ENCODE peak calls at places on chromosomes 16 and 17, in five cellular contexts. X is spleen, V is psoas muscle, W is adrenal gland, I is left ventricle myocardium inferior. M is an unnamed sample.

GRCh38 chr17:77854083-77854758 is 104.3 kb upstream of the TNRC6C start:
- DNase-seq in X (peak; percentile 64), V (no peak), W (no peak), I (peak; percentile 4), M (no peak)

GRCh38 chr16:84818989-84819643 is 669 bp upstream of the CRISPLD2 start:
- DNase-seq in X (no peak), V (peak; percentile 52), W (no peak), I (no peak), M (no peak)

GRCh38 chr16:63880948-63881347 is 1240.9 kb downstream of the CDH11 start:
- DNase-seq in X (no peak), V (no peak), W (no peak), I (no peak), M (no peak)

GRCh38 chr17:2602597-2603017 is 9.2 kb downstream of the PAFAH1B1 start:
- DNase-seq in X (no peak), V (no peak), W (no peak), I (no peak), M (no peak)

GRCh38 chr16:88686439-88687253 is at the start of gene SNAI3:
- DNase-seq in X (peak; percentile 98), V (peak; percentile 92), W (peak; percentile 67), I (peak; percentile 85), M (no peak)

GRCh38 chr16:22284637-22285515 is 12.3 kb upstream of the POLR3E start:
- DNase-seq in X (peak; percentile 1), V (peak; percentile 18), W (no peak), I (no peak), M (peak; percentile 81)

GRCh38 chr16:73871076-73871475 is 425.5 kb upstream of the PSMD7 start:
- DNase-seq in X (no peak), V (no peak), W (no peak), I (no peak), M (no peak)

GRCh38 chr16:1870365-1871082 is 1.4 kb downstream of the MEIOB start:
- DNase-seq in X (no peak), V (no peak), W (no peak), I (no peak), M (peak; percentile 55)

GRCh38 chr17:31571124-31571892 is 179.8 kb downstream of the RAB11FIP4 start:
- DNase-seq in X (no peak), V (peak; percentile 90), W (peak; percentile 42), I (peak; percentile 88), M (peak; percentile 96)

GRCh38 chr17:40316571-40317344 is 7.8 kb downstream of the RARA start:
- DNase-seq in X (peak; percentile 84), V (peak; percentile 84), W (peak; percentile 75), I (peak; percentile 78), M (peak; percentile 87)

GRCh38 chr17:7590743-7591142 is 849 bp upstream of the SOX15 start:
- DNase-seq in X (no peak), V (peak; percentile 59), W (peak; percentile 61), I (no peak), M (peak; percentile 36)

GRCh38 chr17:63249256-63250006 is 196.7 kb downstream of the CYB561 start:
- DNase-seq in X (no peak), V (no peak), W (no peak), I (no peak), M (peak; percentile 59)

DNA sequence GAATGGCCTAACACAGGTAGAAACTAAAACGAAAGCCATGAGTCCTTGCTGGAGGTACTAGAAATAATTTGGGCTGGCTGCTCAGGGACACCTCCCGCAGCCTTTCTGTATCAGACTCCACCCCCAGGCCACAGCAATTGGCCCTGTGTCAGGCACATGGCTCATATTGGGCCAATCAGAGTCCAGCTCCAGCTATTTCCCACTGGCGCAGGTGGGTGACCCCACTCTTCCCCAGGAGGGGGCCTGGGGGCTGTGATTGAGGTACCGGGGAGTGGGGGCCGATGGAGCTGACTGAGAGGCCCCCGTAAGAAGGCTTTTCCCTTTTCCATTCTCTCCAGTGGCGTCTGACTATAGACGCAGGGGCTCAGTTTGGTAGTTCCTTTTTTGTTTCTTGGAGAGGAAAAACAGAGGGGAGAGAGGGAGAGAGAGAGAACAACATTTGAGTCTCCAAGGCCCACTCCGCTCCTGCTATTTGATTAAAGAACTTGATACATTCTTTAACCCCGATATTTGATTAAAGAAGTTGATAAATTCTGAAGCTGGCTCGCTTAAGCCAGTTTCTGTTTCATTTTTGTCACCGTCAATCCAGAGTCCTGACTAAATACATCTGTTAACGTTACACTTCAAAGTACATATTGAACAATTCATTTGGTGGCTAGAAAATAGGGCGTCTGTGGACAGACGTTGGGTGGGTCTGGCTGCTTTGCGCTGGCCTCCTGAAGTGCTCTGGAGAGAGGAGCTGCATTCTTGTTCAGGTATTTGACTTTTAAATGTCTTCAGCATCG is 26.3 kb downstream of the FOXL1 start:
- DNase-seq in X (no peak), V (no peak), W (no peak), I (no peak), M (no peak)
- H3K4me3 ChIP-seq in X (peak overlapping the region; percentile 47), V (no peak overlapping the region), W (peak overlapping the region; percentile 36), I (no peak overlapping the region), M (no peak overlapping the region)

GRCh38 chr16:80992676-80993292 is 13.9 kb downstream of the CMC2 start:
- DNase-seq in X (no peak), V (no peak), W (no peak), I (no peak), M (no peak)
- H3K4me3 ChIP-seq in X (no peak overlapping the region), V (no peak overlapping the region), W (no peak overlapping the region), I (peak overlapping the region; percentile 18), M (peak overlapping the region; percentile 43)

GRCh38 chr17:18191071-18191667 is 7.5 kb downstream of the ALKBH5 start:
- DNase-seq in X (no peak), V (no peak), W (peak; percentile 70), I (peak; percentile 24), M (no peak)
- H3K4me3 ChIP-seq in X (no peak overlapping the region), V (peak overlapping the region; percentile 42), W (peak overlapping the region; percentile 9), I (peak overlapping the region; percentile 36), M (no peak overlapping the region)

GRCh38 chr17:8695916-8696415 is 48.7 kb downstream of the CCDC42 start:
- DNase-seq in X (no peak), V (no peak), W (no peak), I (no peak), M (no peak)

GRCh38 chr17:8696951-8697745 is 47.5 kb downstream of the CCDC42 start:
- DNase-seq in X (no peak), V (no peak), W (peak; percentile 34), I (no peak), M (peak; percentile 77)

GRCh38 chr17:8700546-8700945 is 44.1 kb downstream of the CCDC42 start:
- DNase-seq in X (no peak), V (no peak), W (no peak), I (no peak), M (no peak)

GRCh38 chr17:8696456-8696855 is 48.2 kb downstream of the CCDC42 start:
- DNase-seq in X (no peak), V (no peak), W (no peak), I (no peak), M (no peak)

GRCh38 chr17:8698142-8699050 is 46.2 kb downstream of the CCDC42 start:
- DNase-seq in X (no peak), V (no peak), W (peak; percentile 59), I (peak; percentile 50), M (peak; percentile 63)
- H3K4me3 ChIP-seq in X (no peak overlapping the region), V (peak overlapping the region; percentile 44), W (peak overlapping the region; percentile 19), I (peak overlapping the region; percentile 50), M (peak overlapping the region; percentile 43)

GRCh38 chr17:81802856-81803643 is 900 bp upstream of the GCGR start:
- DNase-seq in X (no peak), V (no peak), W (no peak), I (no peak), M (no peak)
- H3K4me3 ChIP-seq in X (no peak overlapping the region), V (peak overlapping the region; percentile 49), W (no peak overlapping the region), I (no peak overlapping the region), M (no peak overlapping the region)

GRCh38 chr16:30937692-30938091 is 11.2 kb upstream of the ORAI3 start:
- DNase-seq in X (no peak), V (no peak), W (no peak), I (no peak), M (no peak)

GRCh38 chr16:30941600-30942420 is 7.1 kb upstream of the ORAI3 start:
- DNase-seq in X (peak; percentile 95), V (peak; percentile 87), W (peak; percentile 88), I (peak; percentile 77), M (peak; percentile 62)

GRCh38 chr16:30946671-30947532 is 2.0 kb upstream of the ORAI3 start:
- DNase-seq in X (no peak), V (no peak), W (no peak), I (no peak), M (no peak)

GRCh38 chr16:30944352-30944751 is 4.5 kb upstream of the ORAI3 start:
- DNase-seq in X (no peak), V (no peak), W (no peak), I (no peak), M (no peak)

DNA sequence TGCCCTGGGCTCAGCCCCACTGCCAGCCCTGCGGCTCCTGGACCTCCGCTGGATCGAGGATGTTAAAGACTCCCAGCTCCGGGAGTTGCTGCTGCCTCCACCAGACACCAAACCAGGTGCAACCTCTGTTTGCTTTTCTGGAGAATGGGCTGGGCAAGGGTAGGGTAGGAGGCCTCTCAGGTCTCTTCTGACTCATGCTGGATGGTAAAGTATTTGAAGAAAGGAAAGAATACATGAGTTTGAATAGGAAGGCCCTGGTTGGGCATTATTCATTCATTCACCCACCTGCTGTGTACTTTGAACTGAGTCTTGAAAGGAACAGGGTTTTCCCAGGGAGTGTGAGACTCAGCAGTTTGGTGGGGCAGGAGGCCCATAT is 6.5 kb upstream of the ORAI3 start:
- DNase-seq in X (no peak), V (no peak), W (no peak), I (no peak), M (no peak)
- H3K4me3 ChIP-seq in X (no peak overlapping the region), V (no peak overlapping the region), W (no peak overlapping the region), I (no peak overlapping the region), M (no peak overlapping the region)

GRCh38 chr17:29714146-29714545 is 91.4 kb upstream of the CORO6 start:
- DNase-seq in X (no peak), V (no peak), W (no peak), I (no peak), M (no peak)
- H3K4me3 ChIP-seq in X (no peak overlapping the region), V (no peak overlapping the region), W (no peak overlapping the region), I (no peak overlapping the region), M (no peak overlapping the region)